ENCODE peak calls at places on chromosomes 7 and 10, in five cellular contexts. I is heart left ventricle, M is neural progenitor cell, F is mammary epithelial cell, C is right cardiac atrium. K is an unnamed sample. For H3K4me1, the result is how much of the 10 kb centered on the place peaks cover.

GRCh38 chr10:120336910-120337540 is 120.0 kb upstream of the PLPP4 start:
- DNase-seq in I (no peak), M (peak), F (peak), C (no peak), K (peak)

GRCh38 chr10:96046546-96046945 is 3.2 kb downstream of the CCNJ start:
- DNase-seq in I (no peak), M (no peak), F (no peak), C (no peak), K (no peak)

GRCh38 chr7:116859323-116859722 is 3.1 kb upstream of the CAPZA2 start:
- DNase-seq in I (no peak), M (no peak), F (peak), C (no peak), K (no peak)

GRCh38 chr7:157992511-157993160 is 595.0 kb downstream of the PTPRN2 start:
- DNase-seq in I (no peak), M (no peak), F (no peak), C (no peak), K (no peak)

GRCh38 chr7:77537595-77538185 is 595 bp downstream of the PTPN12 start:
- DNase-seq in I (peak), M (peak), F (no peak), C (peak), K (peak)

GRCh38 chr7:115477193-115477651 is 553.3 kb downstream of the TFEC start:
- DNase-seq in I (peak), M (peak), F (no peak), C (peak), K (peak)

GRCh38 chr7:123615344-123615743 is 13.7 kb downstream of the ASB15 start:
- DNase-seq in I (no peak), M (peak), F (no peak), C (no peak), K (no peak)

GRCh38 chr7:130838738-130839137 is 104.7 kb upstream of the KLF14 start:
- DNase-seq in I (no peak), M (no peak), F (peak), C (no peak), K (no peak)

GRCh38 chr7:133355325-133355708 is 102.4 kb downstream of the EXOC4 start:
- DNase-seq in I (no peak), M (no peak), F (peak), C (no peak), K (no peak)

GRCh38 chr10:120456143-120456625 is 843 bp upstream of the PLPP4 start:
- DNase-seq in I (no peak), M (peak), F (no peak), C (no peak), K (no peak)

GRCh38 chr10:124675261-124675660 is 68.9 kb downstream of the FAM53B start:
- DNase-seq in I (no peak), M (no peak), F (no peak), C (peak), K (peak)

GRCh38 chr10:20935926-20936325 is 38.8 kb upstream of the NEBL start:
- DNase-seq in I (no peak), M (no peak), F (no peak), C (no peak), K (no peak)

GRCh38 chr7:20783716-20784310 is 2.9 kb downstream of the SP8 start:
- DNase-seq in I (no peak), M (peak), F (no peak), C (no peak), K (no peak)

GRCh38 chr10:122854648-122855047 is 9.0 kb upstream of the CUZD1 start:
- DNase-seq in I (no peak), M (no peak), F (peak), C (no peak), K (no peak)

GRCh38 chr7:80740778-80741545 is 102.5 kb downstream of the CD36 start:
- DNase-seq in I (no peak), M (no peak), F (no peak), C (no peak), K (no peak)

GRCh38 chr10:132643709-132644543 is 106.3 kb downstream of the INPP5A start:
- DNase-seq in I (no peak), M (peak), F (no peak), C (peak), K (peak)

GRCh38 chr10:22308390-22308789 is 7.8 kb upstream of the COMMD3 start:
- DNase-seq in I (no peak), M (no peak), F (peak), C (no peak), K (no peak)

GRCh38 chr7:80659120-80660055 is 20.9 kb downstream of the CD36 start:
- DNase-seq in I (no peak), M (peak), F (peak), C (no peak), K (no peak)

GRCh38 chr10:74094231-74094630 is 56.4 kb downstream of the AP3M1 start:
- DNase-seq in I (no peak), M (no peak), F (no peak), C (no peak), K (no peak)

GRCh38 chr10:74096777-74097176 is 53.9 kb downstream of the AP3M1 start:
- DNase-seq in I (no peak), M (no peak), F (no peak), C (no peak), K (no peak)

GRCh38 chr10:74093530-74094164 is 57.0 kb downstream of the AP3M1 start:
- DNase-seq in I (no peak), M (no peak), F (no peak), C (no peak), K (no peak)

GRCh38 chr10:74099836-74100235 is 50.8 kb downstream of the AP3M1 start:
- DNase-seq in I (no peak), M (no peak), F (peak), C (no peak), K (no peak)

GRCh38 chr10:74097776-74098175 is 52.9 kb downstream of the AP3M1 start:
- DNase-seq in I (no peak), M (no peak), F (no peak), C (no peak), K (no peak)
- H3K4me3 ChIP-seq in I (no peak), M (no peak), F (no peak), C (no peak), K (no peak)

GRCh38 chr10:15626937-15627336 is 92.8 kb downstream of the ITGA8 start:
- DNase-seq in I (no peak), M (no peak), F (no peak), C (no peak), K (no peak)
- H3K27ac ChIP-seq in I (no peak), M (no peak), F (no peak), C (no peak), K (no peak)

GRCh38 chr10:86512137-86512536 is 9.5 kb downstream of the WAPL start:
- DNase-seq in I (no peak), M (no peak), F (no peak), C (no peak), K (no peak)
- H3K4me1 ChIP-seq in I (half or more), M (under half), F (under half), C (under half), K (under half)

DNA sequence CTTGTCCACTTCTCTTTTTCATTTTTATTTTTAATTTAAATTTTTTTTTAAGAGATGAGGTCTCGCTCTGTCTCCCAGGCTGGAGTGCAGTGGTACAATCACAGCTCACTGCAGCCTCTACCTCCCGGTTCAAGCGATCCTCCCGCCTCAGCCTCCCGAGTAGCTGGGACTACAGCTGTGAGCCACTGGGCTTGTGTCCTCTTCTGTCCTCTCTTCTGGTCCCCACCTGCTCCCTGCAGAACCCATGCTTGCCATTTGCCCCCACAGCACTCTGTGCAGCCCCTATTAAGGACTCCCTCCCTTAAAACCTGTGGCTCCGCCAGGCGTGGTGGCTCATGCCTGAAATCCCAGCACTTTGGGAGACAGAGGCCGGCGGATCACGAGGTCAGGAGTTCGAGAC is 9.1 kb upstream of the FZD9 start:
- DNase-seq in I (no peak), M (no peak), F (no peak), C (no peak), K (no peak)
- H3K4me3 ChIP-seq in I (peak), M (peak), F (no peak), C (peak), K (peak)

DNA sequence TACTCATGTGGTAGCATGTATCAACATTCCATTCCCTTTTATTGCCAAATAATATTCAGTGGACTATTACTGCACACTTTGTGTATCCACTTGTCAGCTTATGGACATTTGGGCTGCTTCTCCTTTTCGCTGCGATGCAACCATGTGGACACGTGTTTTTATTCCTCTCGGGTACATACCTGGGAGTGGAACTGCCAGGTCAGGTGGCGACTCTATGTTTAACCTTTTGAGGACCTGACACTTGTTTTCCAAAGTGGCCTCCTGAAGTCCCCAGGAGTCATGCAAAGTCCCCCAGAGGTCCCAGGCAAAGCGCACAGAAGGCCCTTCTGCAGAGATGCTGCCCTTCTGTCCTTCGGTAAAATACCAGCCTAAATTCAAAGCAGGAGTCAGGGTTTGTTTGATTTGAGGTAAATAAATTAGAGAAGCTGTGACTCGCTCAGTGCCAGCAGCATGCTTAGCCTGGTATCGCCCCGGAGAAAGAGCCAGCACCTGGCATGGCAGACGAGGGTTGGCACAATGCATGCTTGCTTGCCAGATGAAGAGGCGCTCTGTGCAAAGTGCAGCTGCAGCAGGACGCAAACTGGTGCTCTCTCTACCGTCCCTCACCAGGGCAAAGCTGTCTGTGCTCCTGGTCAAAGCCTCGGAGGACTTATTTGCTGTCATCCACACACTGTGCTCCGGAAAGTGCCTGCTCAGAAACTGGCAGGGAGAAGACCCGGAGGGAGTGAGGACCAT is 37.8 kb downstream of the HIPK2 start:
- DNase-seq in I (peak), M (no peak), F (no peak), C (peak), K (no peak)
- H3K27ac ChIP-seq in I (peak), M (no peak), F (no peak), C (peak), K (no peak)

DNA sequence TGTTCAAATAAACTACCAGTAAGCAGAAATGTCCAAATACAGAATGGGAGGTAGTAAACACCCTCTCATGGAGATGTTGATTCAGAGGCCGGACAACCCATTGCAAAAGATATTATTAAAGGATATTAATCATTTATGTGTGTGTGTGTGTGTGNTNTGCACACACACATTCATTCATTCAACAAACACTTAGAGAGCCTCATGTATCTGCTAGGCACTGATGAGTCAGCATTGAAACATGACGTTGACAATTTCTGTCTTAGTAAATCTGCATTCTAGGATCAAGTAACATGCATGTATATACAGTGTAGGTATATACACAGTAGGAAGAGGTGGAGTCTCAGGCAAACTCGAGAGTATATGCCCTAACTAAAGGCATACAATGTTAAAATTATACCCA is 187.0 kb downstream of the ZNF365 start:
- DNase-seq in I (no peak), M (no peak), F (no peak), C (no peak), K (no peak)
- H3K4me1 ChIP-seq in I (under half), M (under half), F (under half), C (under half), K (under half)

GRCh38 chr10:125808047-125808446 is 15.0 kb downstream of the UROS start:
- DNase-seq in I (no peak), M (no peak), F (no peak), C (no peak), K (no peak)
- H3K4me3 ChIP-seq in I (no peak), M (no peak), F (no peak), C (no peak), K (no peak)

DNA sequence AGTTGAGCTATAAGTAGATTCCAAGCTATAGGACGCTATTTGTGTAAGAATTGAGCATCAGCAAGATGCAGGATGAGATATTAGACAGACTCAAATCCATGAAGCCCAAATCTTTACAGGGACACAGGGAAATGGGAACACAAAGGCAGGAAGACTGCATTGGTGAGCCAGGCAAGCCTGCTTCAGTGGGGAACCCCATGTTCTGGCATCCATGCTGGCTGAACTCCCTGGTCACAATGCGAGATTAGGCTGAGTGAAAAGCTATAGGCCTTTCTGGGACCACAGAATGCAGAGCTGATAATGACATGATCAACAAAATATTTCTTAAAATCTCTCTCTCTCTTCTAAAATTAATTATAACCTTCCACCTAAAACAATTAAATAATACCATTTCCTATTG is 170.5 kb downstream of the CDC14C start:
- DNase-seq in I (no peak), M (no peak), F (no peak), C (no peak), K (no peak)
- H3K27ac ChIP-seq in I (no peak), M (no peak), F (no peak), C (no peak), K (no peak)

DNA sequence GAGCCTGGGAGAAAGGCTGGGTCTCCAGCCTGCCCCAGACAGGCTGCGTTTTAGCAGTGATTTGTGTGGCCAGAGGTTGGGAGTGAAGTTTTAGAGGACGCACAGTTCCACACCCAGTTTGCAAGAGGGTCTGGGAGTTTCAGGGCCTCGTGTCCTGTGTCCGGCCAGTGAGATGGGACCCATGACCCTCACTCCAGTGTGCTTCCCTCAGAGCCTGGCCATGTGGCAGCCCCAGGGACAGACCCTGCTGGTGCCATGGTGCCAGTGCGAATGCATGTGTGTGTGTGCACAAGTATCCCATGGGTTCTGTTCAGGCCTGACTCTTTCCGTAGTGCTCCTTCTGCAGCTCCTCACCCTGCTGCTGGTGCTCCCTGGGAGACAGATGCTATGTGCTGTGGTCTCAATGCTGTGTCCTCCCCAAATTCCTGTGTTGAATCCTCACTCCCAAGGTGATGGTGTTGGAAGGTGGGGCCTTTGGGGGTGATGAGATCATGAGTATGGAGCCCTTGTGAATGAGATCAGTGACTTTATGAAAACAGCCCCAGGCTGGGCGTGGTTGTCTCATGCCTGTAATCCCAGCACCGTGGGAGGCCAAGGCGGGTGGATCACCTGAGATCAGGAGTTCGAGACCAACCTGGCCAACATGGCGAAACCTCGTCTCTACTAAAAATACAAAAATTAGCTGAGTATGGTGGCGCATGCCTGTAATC is 16.5 kb downstream of the ECHDC3 start:
- DNase-seq in I (no peak), M (no peak), F (peak), C (peak), K (no peak)
- H3K4me1 ChIP-seq in I (under half), M (under half), F (under half), C (under half), K (under half)

GRCh38 chr7:42074079-42074478 is 162.9 kb downstream of the GLI3 start:
- DNase-seq in I (no peak), M (no peak), F (no peak), C (no peak), K (no peak)

GRCh38 chr7:42069625-42070024 is 167.4 kb downstream of the GLI3 start:
- DNase-seq in I (no peak), M (no peak), F (no peak), C (no peak), K (no peak)

GRCh38 chr7:42068554-42069280 is 168.3 kb downstream of the GLI3 start:
- DNase-seq in I (no peak), M (peak), F (no peak), C (no peak), K (no peak)

GRCh38 chr7:42070068-42070467 is 166.9 kb downstream of the GLI3 start:
- DNase-seq in I (no peak), M (no peak), F (peak), C (no peak), K (no peak)

DNA sequence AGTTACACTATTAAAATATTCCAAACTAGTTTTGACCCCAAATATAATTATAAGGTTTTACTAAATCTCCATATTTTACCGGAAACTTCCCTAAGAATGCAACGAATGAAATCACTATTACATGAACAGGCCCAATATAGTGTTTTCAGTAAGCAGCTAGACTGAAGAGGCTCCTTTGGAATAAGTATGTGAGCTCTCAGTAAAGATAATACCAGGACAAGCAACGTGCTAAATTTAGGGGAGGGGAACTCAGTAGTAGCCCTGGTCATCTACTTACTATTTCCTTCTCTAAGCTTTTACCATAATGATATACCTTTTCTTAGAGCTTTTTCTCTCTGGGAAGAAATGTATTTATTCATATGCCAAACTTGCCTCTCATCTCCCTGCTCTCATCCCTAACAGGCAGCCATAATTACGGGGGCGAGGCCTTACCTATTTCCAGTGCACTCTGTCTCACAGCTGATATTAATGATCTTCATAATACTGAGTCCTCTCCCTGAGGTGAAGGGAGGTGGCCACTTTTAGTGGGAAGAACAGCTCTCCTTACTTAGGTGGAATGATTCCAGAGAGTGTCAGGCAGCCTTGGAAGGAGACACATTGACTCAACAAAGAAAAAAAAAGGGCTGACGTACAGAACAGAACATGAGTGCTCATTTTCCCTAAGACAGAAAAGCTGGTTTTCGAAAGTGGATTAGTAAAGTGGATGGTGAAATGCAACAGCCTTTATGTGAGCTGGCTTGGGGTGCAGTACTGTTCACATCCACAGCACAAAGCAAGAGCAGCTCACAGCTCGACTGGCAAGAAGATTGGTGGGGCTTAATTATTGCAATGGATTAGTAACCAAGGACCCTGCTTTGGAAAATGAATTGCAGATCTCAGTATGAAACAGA is 165.4 kb downstream of the GLI3 start:
- DNase-seq in I (no peak), M (peak), F (peak), C (no peak), K (no peak)
- H3K4me3 ChIP-seq in I (no peak), M (no peak), F (no peak), C (no peak), K (no peak)